ENCODE peak calls at places on chromosomes 6 and 20, in seven cellular contexts. T is lower leg skin, W is ovary, C is GM06990, Q is neural progenitor cell, A is A549, Y is psoas muscle. L is an unnamed sample.

GRCh38 chr6:135358251-135358821 is 139.2 kb downstream of the AHI1 start:
- DNase-seq in T (no peak), W (no peak), C (no peak), Q (no peak), A (peak), Y (no peak), L (no peak)

GRCh38 chr20:24164360-24164759 is 175.8 kb upstream of the GGTLC1 start:
- DNase-seq in A (peak), Q (peak), T (no peak), Y (no peak), C (no peak), W (no peak), L (no peak)

GRCh38 chr6:119683022-119683421 is 333.5 kb upstream of the MAN1A1 start:
- DNase-seq in T (no peak), Q (peak), C (no peak), A (no peak), W (no peak), Y (no peak), L (no peak)

GRCh38 chr20:22717466-22717865 is 133.1 kb upstream of the FOXA2 start:
- DNase-seq in Y (no peak), W (no peak), T (no peak), Q (no peak), C (no peak), A (peak), L (no peak)

GRCh38 chr6:147508871-147509608 is 550 bp downstream of the SAMD5 start:
- DNase-seq in C (peak), T (no peak), W (no peak), Q (peak), Y (peak), A (peak), L (no peak)

GRCh38 chr6:44116643-44117382 is 10.4 kb downstream of the MRPL14 start:
- DNase-seq in T (no peak), C (no peak), A (no peak), W (no peak), Q (no peak), Y (no peak), L (no peak)

GRCh38 chr6:61592238-61592637 is 693.8 kb downstream of the KHDRBS2 start:
- DNase-seq in A (no peak), Y (no peak), Q (no peak), C (no peak), W (no peak), T (no peak), L (no peak)

GRCh38 chr6:76885861-76886301 is 577.4 kb downstream of the HTR1B start:
- DNase-seq in Q (no peak), W (no peak), Y (no peak), C (no peak), T (no peak), A (no peak), L (no peak)

GRCh38 chr20:16530201-16530681 is 43.0 kb downstream of the KIF16B start:
- DNase-seq in W (no peak), Y (no peak), T (no peak), C (no peak), A (peak), Q (no peak), L (no peak)

GRCh38 chr6:69693749-69694148 is 103.1 kb downstream of the LMBRD1 start:
- DNase-seq in T (no peak), W (no peak), A (no peak), Y (no peak), C (no peak), Q (no peak), L (no peak)

GRCh38 chr6:137258170-137258569 is 39.0 kb upstream of the IFNGR1 start:
- DNase-seq in A (no peak), W (no peak), T (no peak), Y (no peak), C (no peak), Q (no peak), L (peak)

GRCh38 chr6:30542915-30543314 is 13.4 kb downstream of the GNL1 start:
- DNase-seq in C (no peak), W (no peak), A (no peak), T (no peak), Q (no peak), Y (no peak), L (no peak)

GRCh38 chr6:12077021-12077420 is 64.9 kb downstream of the HIVEP1 start:
- DNase-seq in Y (no peak), W (no peak), Q (no peak), C (no peak), A (no peak), T (no peak), L (no peak)

GRCh38 chr6:47307362-47308222 is 2.1 kb downstream of the TNFRSF21 start:
- DNase-seq in A (no peak), T (no peak), W (no peak), C (no peak), Y (no peak), Q (no peak), L (no peak)

GRCh38 chr6:110511401-110511800 is 35.0 kb upstream of the SLC22A16 start:
- DNase-seq in A (no peak), Y (no peak), C (no peak), W (no peak), T (no peak), Q (no peak), L (no peak)

GRCh38 chr20:7346026-7346425 is 578.5 kb downstream of the BMP2 start:
- DNase-seq in A (no peak), T (no peak), W (no peak), Y (no peak), C (no peak), Q (no peak), L (no peak)

GRCh38 chr6:166768761-166769160 is 141.7 kb upstream of the RPS6KA2 start:
- DNase-seq in C (no peak), W (no peak), Y (no peak), Q (no peak), T (no peak), A (no peak), L (no peak)

GRCh38 chr20:7984192-7984591 is 35.4 kb downstream of the TMX4 start:
- DNase-seq in A (no peak), T (no peak), Q (peak), W (no peak), C (no peak), Y (no peak), L (no peak)

GRCh38 chr20:49446808-49447207 is 35.7 kb downstream of the KCNB1 start:
- DNase-seq in T (peak), A (peak), Y (peak), C (no peak), Q (peak), W (peak), L (no peak)

GRCh38 chr6:50929323-50929722 is 110.7 kb downstream of the TFAP2B start:
- DNase-seq in Q (peak), C (no peak), W (no peak), Y (no peak), T (no peak), A (no peak), L (no peak)

GRCh38 chr6:148166339-148166949 is 176.2 kb upstream of the SASH1 start:
- DNase-seq in A (peak), C (no peak), Q (peak), W (no peak), T (no peak), Y (no peak), L (peak)

GRCh38 chr20:21623074-21623780 is 82.2 kb upstream of the PAX1 start:
- DNase-seq in Y (no peak), Q (no peak), C (no peak), A (no peak), W (no peak), T (no peak), L (no peak)

GRCh38 chr6:53432318-53433161 is 83.8 kb upstream of the ELOVL5 start:
- DNase-seq in Y (no peak), Q (no peak), A (peak), T (no peak), W (no peak), C (no peak), L (no peak)

GRCh38 chr6:144661101-144661806 is 376.1 kb downstream of the UTRN start:
- DNase-seq in W (no peak), C (no peak), Q (peak), T (no peak), Y (no peak), A (peak), L (no peak)

GRCh38 chr20:46894971-46895905 is 595 bp downstream of the EYA2 start:
- DNase-seq in T (no peak), Y (no peak), A (no peak), W (no peak), C (no peak), Q (peak), L (no peak)

GRCh38 chr6:170034294-170034693 is 256.6 kb downstream of the DLL1 start:
- DNase-seq in T (no peak), A (no peak), C (no peak), W (no peak), Q (no peak), Y (no peak), L (no peak)

GRCh38 chr6:145044606-145045275 is 690.6 kb downstream of the EPM2A start:
- DNase-seq in A (no peak), W (no peak), T (no peak), Y (no peak), C (no peak), Q (no peak), L (no peak)

GRCh38 chr6:145206247-145206907 is 528.9 kb downstream of the EPM2A start:
- DNase-seq in A (no peak), Y (no peak), C (no peak), T (peak), W (no peak), Q (no peak), L (no peak)

GRCh38 chr20:32339116-32339515 is 19.0 kb upstream of the ASXL1 start:
- DNase-seq in A (no peak), C (no peak), Y (no peak), T (no peak), Q (no peak), W (no peak), L (no peak)

GRCh38 chr6:116680880-116681672 is at the start of gene KPNA5:
- DNase-seq in C (peak), T (peak), A (peak), W (peak), Y (peak), Q (peak), L (peak)

GRCh38 chr20:53879048-53879684 is 191.2 kb downstream of the BCAS1 start:
- DNase-seq in C (no peak), T (no peak), Y (no peak), Q (no peak), A (no peak), W (no peak), L (no peak)

GRCh38 chr6:81003156-81003555 is 749.3 kb downstream of the TENT5A start:
- DNase-seq in Q (no peak), T (no peak), C (no peak), Y (no peak), A (no peak), W (no peak), L (no peak)

GRCh38 chr20:13898012-13898612 is 92.3 kb downstream of the SEL1L2 start:
- DNase-seq in Y (no peak), W (no peak), Q (peak), T (no peak), C (no peak), A (no peak), L (no peak)
- TF ChIP-seq CTCF in Y (no peak), W (no peak), Q (peak), T (no peak), C (peak), A (no peak), L (no peak)

GRCh38 chr6:1552296-1552761 is 57.4 kb upstream of the FOXC1 start:
- DNase-seq in C (no peak), W (no peak), Q (peak), T (no peak), Y (no peak), A (peak), L (peak)
- TF ChIP-seq CTCF in C (peak), W (no peak), Q (peak), T (no peak), Y (no peak), A (peak), L (no peak)

GRCh38 chr20:57329608-57330221 is at the start of gene SPO11:
- DNase-seq in W (no peak), Y (no peak), T (no peak), Q (peak), C (no peak), A (no peak), L (no peak)
- TF ChIP-seq CTCF in W (no peak), Y (no peak), T (no peak), Q (peak), C (peak), A (no peak), L (no peak)

GRCh38 chr6:14396826-14397517 is 279.4 kb downstream of the CD83 start:
- DNase-seq in W (no peak), Q (peak), T (no peak), Y (peak), A (no peak), C (peak), L (peak)
- TF ChIP-seq CTCF in W (no peak), Q (peak), T (no peak), Y (peak), A (no peak), C (peak), L (peak)

GRCh38 chr6:15247750-15248450 is 2.0 kb downstream of the JARID2 start:
- DNase-seq in Q (peak), T (peak), C (peak), W (peak), A (peak), Y (peak), L (peak)
- TF ChIP-seq CTCF in Q (peak), T (no peak), C (no peak), W (peak), A (peak), Y (peak), L (peak)